ENCODE peak calls at places on chromosomes 12 and 14, in five cellular contexts. W, V, U, T and Q are unnamed samples. For H3K27me3, the result is how much of the 10 kb centered on the place peaks cover.

GRCh38 chr14:96459851-96460250 is 42.3 kb upstream of the PAPOLA start:
- DNase-seq in V (no peak), T (no peak), U (no peak), W (no peak), Q (no peak)

GRCh38 chr14:31206536-31207286 is 882 bp downstream of the HECTD1 start:
- DNase-seq in V (peak), U (no peak), W (no peak), T (no peak), Q (peak)

GRCh38 chr14:76918176-76918750 is 92.1 kb downstream of the LRRC74A start:
- DNase-seq in T (peak), V (no peak), U (peak), W (no peak), Q (peak)

GRCh38 chr14:68941820-68942219 is 37.3 kb downstream of the ACTN1 start:
- DNase-seq in T (peak), W (no peak), V (peak), U (peak), Q (peak)

GRCh38 chr12:26122681-26123481 is 2.0 kb downstream of the BHLHE41 start:
- DNase-seq in V (peak), T (peak), U (peak), W (peak), Q (no peak)

GRCh38 chr12:124419292-124420040 is 124.6 kb downstream of the RFLNA start:
- DNase-seq in V (no peak), W (no peak), T (peak), U (peak), Q (peak)

GRCh38 chr14:69924181-69924580 is 45.0 kb downstream of the SMOC1 start:
- DNase-seq in T (no peak), V (no peak), W (no peak), U (peak), Q (peak)

GRCh38 chr14:72454388-72454787 is 439.5 kb downstream of the DPF3 start:
- DNase-seq in T (no peak), V (no peak), W (no peak), U (no peak), Q (peak)

GRCh38 chr14:56522403-56522802 is 57.2 kb upstream of the TMEM260 start:
- DNase-seq in U (no peak), W (no peak), V (no peak), T (no peak), Q (no peak)

GRCh38 chr14:100472491-100472890 is 114.7 kb downstream of the BEGAIN start:
- DNase-seq in V (no peak), W (no peak), T (no peak), U (no peak), Q (no peak)

GRCh38 chr12:713281-713875 is 39.0 kb upstream of the WNK1 start:
- DNase-seq in T (peak), U (no peak), V (no peak), W (no peak), Q (peak)

GRCh38 chr12:103560604-103561101 is 26.4 kb upstream of the STAB2 start:
- DNase-seq in V (no peak), T (peak), U (peak), W (no peak), Q (peak)

GRCh38 chr12:132766380-132767085 is 4.9 kb upstream of the ANKLE2 start:
- DNase-seq in W (no peak), U (peak), V (no peak), T (no peak), Q (no peak)

GRCh38 chr14:43665570-43666267 is 841.4 kb downstream of the FSCB start:
- DNase-seq in T (no peak), W (no peak), V (no peak), U (no peak), Q (no peak)

GRCh38 chr12:6943387-6943718 is 263 bp upstream of the RNU7-1 start:
- DNase-seq in W (peak), T (peak), U (peak), V (peak), Q (peak)

GRCh38 chr14:55327179-55327578 is 56.0 kb downstream of the FBXO34 start:
- DNase-seq in V (no peak), T (no peak), U (no peak), W (no peak), Q (no peak)

GRCh38 chr12:114681149-114681849 is 2.7 kb downstream of the TBX3 start:
- DNase-seq in W (no peak), U (peak), T (peak), V (peak), Q (no peak)
- H3K27me3 ChIP-seq in W (half or more), U (under half), T (half or more), V (half or more), Q (under half)

GRCh38 chr14:105929327-105930081 is 403.1 kb downstream of the TMEM121 start:
- DNase-seq in U (no peak), V (no peak), W (no peak), T (no peak), Q (no peak)
- H2BK15ac ChIP-seq in U (no peak), V (no peak), W (no peak), T (no peak), Q (no peak)

GRCh38 chr14:104553166-104554087 is 26.1 kb upstream of the C14orf180 start:
- DNase-seq in U (no peak), V (no peak), W (no peak), T (no peak), Q (no peak)

GRCh38 chr14:104550849-104551728 is 28.5 kb upstream of the C14orf180 start:
- DNase-seq in V (no peak), U (no peak), W (no peak), T (no peak), Q (no peak)

GRCh38 chr14:104552738-104553125 is 26.8 kb upstream of the C14orf180 start:
- DNase-seq in U (no peak), V (no peak), W (no peak), T (no peak), Q (no peak)

GRCh38 chr14:104550340-104550848 is 29.2 kb upstream of the C14orf180 start:
- DNase-seq in V (no peak), T (no peak), W (no peak), U (no peak), Q (no peak)

GRCh38 chr14:104551851-104552737 is 27.5 kb upstream of the C14orf180 start:
- DNase-seq in V (no peak), T (no peak), U (no peak), W (no peak), Q (peak)
- H3K27me3 ChIP-seq in V (under half), T (under half), U (under half), W (half or more), Q (under half)

GRCh38 chr12:117986705-117987469 is 18.1 kb upstream of the KSR2 start:
- DNase-seq in T (no peak), V (no peak), W (no peak), U (peak), Q (no peak)

GRCh38 chr12:117981267-117981666 is 12.5 kb upstream of the KSR2 start:
- DNase-seq in V (no peak), T (no peak), U (no peak), W (no peak), Q (no peak)

GRCh38 chr12:117980621-117981020 is 11.8 kb upstream of the KSR2 start:
- DNase-seq in W (no peak), U (no peak), T (no peak), V (no peak), Q (no peak)

DNA sequence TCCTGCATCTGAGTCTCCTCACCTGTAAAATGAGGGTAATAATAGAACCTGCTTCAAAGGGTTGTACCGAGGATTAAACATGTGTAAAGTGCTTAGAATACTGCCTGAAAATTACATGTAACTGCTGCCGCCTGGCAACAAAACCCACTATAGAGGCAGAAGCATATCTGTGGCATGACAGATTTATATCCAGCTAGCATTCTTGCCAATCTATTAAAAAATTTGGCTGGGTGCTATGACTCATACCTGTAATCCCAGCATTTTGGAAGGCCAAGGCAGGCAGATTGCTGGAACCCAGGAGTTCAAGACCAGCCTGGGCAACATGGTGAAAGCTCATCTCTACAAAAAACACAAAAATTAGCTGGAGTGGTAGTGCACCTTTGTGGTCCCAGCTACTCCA is 16.4 kb upstream of the KSR2 start:
- DNase-seq in U (no peak), V (no peak), T (no peak), W (no peak), Q (no peak)
- H2BK15ac ChIP-seq in U (no peak), V (no peak), T (no peak), W (no peak), Q (no peak)

GRCh38 chr12:47905313-47905730 is 528 bp upstream of the VDR start:
- DNase-seq in W (no peak), U (no peak), V (peak), T (peak), Q (no peak)

GRCh38 chr12:47907851-47908454 is 3.2 kb upstream of the VDR start:
- DNase-seq in V (no peak), U (no peak), T (no peak), W (no peak), Q (no peak)

GRCh38 chr12:47910486-47910885 is 5.7 kb upstream of the VDR start:
- DNase-seq in U (no peak), V (no peak), W (no peak), T (peak), Q (peak)

GRCh38 chr12:47909839-47910465 is 5.2 kb upstream of the VDR start:
- DNase-seq in W (no peak), V (no peak), T (peak), U (no peak), Q (no peak)

DNA sequence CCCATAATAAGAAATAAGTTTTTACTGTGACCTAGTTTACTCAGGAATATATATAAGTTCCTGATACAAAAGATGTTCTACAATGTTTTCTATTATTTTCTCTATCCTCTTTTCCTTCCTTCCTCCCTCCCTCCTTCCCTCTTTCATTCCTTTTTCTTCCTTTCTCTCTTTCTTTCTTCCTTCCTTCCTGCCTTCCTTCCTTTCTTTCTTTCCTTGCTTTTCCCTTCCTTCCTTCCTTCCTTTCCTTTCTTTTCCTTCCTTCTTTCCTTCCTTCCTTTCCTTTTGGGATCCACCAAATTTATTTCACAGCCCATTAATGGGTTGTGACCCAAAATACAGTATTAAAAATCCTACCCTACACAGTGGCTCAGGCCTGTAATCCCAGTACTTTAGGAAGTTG is 3.9 kb upstream of the VDR start:
- DNase-seq in T (no peak), V (no peak), U (no peak), W (no peak), Q (no peak)
- H3K27me3 ChIP-seq in T (under half), V (under half), U (under half), W (half or more), Q (under half)

DNA sequence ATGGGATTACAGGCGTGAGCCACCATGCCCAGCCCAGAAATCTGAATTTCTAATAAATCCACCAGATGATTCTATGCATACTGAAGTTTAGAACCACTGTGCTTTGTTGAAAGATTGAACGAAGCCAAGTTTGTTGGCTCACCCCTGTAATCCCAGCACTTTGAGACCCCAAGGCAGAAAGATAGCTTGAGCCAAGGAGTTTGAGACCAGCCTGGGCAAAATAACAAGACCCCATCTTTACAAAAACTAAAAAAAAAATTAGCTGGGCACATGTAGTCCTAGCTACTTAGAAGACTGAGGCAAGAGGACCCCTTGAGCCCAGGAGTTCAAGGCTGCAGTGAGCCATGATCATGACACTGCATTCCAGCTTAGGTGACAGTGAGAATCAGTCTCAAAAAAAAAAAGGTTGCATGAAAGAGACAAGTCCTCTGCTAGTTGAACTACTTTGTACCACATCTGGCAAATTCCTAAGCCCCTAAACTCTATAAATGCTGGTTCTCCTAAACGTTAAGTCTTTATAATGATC is 1.7 kb upstream of the ABHD4 start:
- DNase-seq in W (no peak), V (no peak), T (no peak), U (no peak), Q (no peak)
- H2BK15ac ChIP-seq in W (no peak), V (no peak), T (no peak), U (no peak), Q (no peak)

DNA sequence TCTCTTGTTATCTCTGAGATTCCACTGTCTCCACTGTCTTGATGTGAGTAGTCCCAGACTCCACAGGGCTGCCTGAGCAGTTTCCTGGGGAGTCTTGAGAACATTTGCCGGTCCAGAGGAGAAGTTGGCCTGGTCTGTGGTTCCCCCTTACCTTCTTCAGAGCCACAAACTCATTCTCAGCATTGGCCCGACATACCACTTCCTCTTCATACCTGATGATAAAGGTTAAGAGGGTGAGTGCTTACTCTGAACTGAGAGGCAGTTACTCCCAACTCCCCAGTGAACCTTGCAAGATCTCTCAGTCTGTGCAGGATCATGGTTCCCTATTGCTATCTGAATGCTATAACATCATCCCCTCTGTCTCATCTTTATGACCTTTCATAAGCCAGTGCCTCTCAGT is 2.6 kb downstream of the KRT84 start:
- DNase-seq in V (no peak), T (no peak), W (no peak), U (no peak), Q (no peak)
- H3K27me3 ChIP-seq in V (under half), T (half or more), W (under half), U (half or more), Q (under half)

DNA sequence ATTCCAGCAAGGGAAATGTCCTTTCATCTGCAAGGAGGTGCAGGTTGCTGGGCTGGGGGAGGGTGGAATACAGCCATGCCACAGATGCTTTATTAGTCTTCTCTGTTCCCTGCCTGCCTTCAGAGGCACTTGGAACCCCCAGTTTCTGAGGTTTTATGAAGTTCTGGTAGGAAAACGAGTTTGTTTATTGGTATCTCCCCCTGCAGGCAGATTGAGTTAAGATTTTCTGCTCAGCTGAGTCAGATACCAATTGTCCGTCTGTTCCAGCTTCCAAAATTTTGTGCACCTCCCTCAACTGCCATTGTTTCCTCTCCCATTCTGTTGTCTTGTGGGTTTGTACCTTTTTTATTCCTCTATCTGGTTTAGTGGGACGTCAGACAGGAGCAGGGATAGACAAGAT is 155.6 kb downstream of the ETV6 start:
- DNase-seq in V (no peak), W (no peak), T (no peak), U (no peak), Q (no peak)
- H2BK15ac ChIP-seq in V (no peak), W (no peak), T (no peak), U (no peak), Q (no peak)